ENCODE peak calls at places on chromosomes 12 and 14, in five cellular contexts. L is DND-41, M is hepatocyte, S is HCT116, R is neural progenitor cell. V is an unnamed sample. For H3K4me1 and H4K20me1, the result is how much of the 10 kb centered on the place peaks cover.

GRCh38 chr12:131773582-131774221 is 54.5 kb upstream of the MMP17 start:
- DNase-seq in L (peak), S (no peak), M (no peak), R (no peak), V (no peak)

GRCh38 chr12:47747115-47747514 is 11.6 kb downstream of the RAPGEF3 start:
- DNase-seq in R (no peak), M (no peak), S (no peak), L (no peak), V (no peak)

GRCh38 chr14:22095845-22096510 is 422.4 kb upstream of the OR4E1 start:
- DNase-seq in S (no peak), R (no peak), M (no peak), L (peak), V (no peak)

GRCh38 chr14:87994974-87995373 is 2.0 kb upstream of the GALC start:
- DNase-seq in R (no peak), L (no peak), S (no peak), M (peak), V (no peak)

GRCh38 chr12:86134571-86134970 is 121.6 kb downstream of the MGAT4C start:
- DNase-seq in S (no peak), R (no peak), M (no peak), L (no peak), V (no peak)

GRCh38 chr14:80150301-80150700 is 61.0 kb downstream of the DIO2 start:
- DNase-seq in R (no peak), L (no peak), S (no peak), M (no peak), V (peak)

GRCh38 chr12:16020034-16020433 is 108.9 kb downstream of the DERA start:
- DNase-seq in L (no peak), M (no peak), S (no peak), R (no peak), V (no peak)

GRCh38 chr12:71041481-71041880 is 116.3 kb downstream of the TSPAN8 start:
- DNase-seq in M (no peak), L (no peak), R (no peak), S (no peak), V (no peak)

GRCh38 chr12:52464921-52465320 is 8.7 kb downstream of the KRT6C start:
- DNase-seq in R (no peak), M (no peak), L (no peak), S (no peak), V (no peak)

GRCh38 chr14:64758025-64758521 is 53.8 kb downstream of the PLEKHG3 start:
- DNase-seq in L (no peak), R (no peak), S (no peak), M (peak), V (peak)

GRCh38 chr12:38543151-38543550 is 226.6 kb downstream of the ALG10B start:
- DNase-seq in L (no peak), R (no peak), S (no peak), M (peak), V (no peak)

GRCh38 chr14:68649461-68650189 is 143.2 kb downstream of the ZFP36L1 start:
- DNase-seq in M (no peak), R (no peak), S (no peak), L (no peak), V (no peak)

GRCh38 chr12:31849090-31849687 is 110.0 kb upstream of the RESF1 start:
- DNase-seq in L (no peak), M (no peak), S (peak), R (peak), V (no peak)

GRCh38 chr12:92032965-92033364 is 112.7 kb downstream of the BTG1 start:
- DNase-seq in M (no peak), S (no peak), L (no peak), R (no peak), V (no peak)
- H3K4me1 ChIP-seq in M (under half), S (under half), L (half or more), R (under half), V (under half)

DNA sequence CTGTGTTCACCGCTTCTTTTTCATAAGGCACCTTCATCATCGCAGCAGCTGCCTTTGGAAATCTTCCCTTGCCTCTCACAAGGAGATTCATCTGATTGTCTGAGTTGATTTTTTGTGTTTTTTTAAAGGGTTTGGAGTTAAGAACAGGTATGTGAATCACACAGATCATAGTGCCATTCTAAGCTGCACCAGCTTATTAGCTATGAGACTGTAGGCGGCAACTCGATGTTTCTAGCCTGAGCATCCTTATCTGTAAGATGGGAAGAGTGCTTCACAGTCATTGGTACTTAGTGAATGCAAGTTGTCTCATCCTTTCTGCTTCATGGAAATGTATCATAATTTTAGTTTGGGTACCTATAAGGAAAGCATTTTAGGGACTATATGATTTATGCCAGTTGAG is 32.0 kb downstream of the SLC25A29 start:
- DNase-seq in M (no peak), R (no peak), S (no peak), L (no peak), V (no peak)
- H4K20me1 ChIP-seq in M (half or more), R (half or more), S (under half), L (half or more), V (under half)

GRCh38 chr12:3491938-3492867 is 1.2 kb downstream of the PRMT8 start:
- DNase-seq in S (no peak), M (peak), L (peak), R (peak), V (peak)
- TF ChIP-seq EZH2 in S (no peak), M (peak), L (no peak), R (no peak), V (peak)

GRCh38 chr14:90518941-90519256 is 122.1 kb downstream of the CALM1 start:
- DNase-seq in R (peak), S (peak), M (peak), L (peak), V (no peak)
- H3K4me1 ChIP-seq in R (under half), S (half or more), M (under half), L (under half), V (under half)

GRCh38 chr14:97251423-97252155 is 454.4 kb downstream of the VRK1 start:
- DNase-seq in R (peak), L (peak), S (no peak), M (no peak), V (no peak)
- H4K20me1 ChIP-seq in R (under half), L (under half), S (under half), M (under half), V (under half)

GRCh38 chr14:30995674-30996073 is 29.8 kb upstream of the AP4S1 start:
- DNase-seq in L (no peak), M (no peak), R (no peak), S (no peak), V (no peak)

GRCh38 chr14:30994681-30995620 is 30.5 kb upstream of the AP4S1 start:
- DNase-seq in M (no peak), R (no peak), S (no peak), L (no peak), V (no peak)

GRCh38 chr14:30990766-30991165 is 34.7 kb upstream of the AP4S1 start:
- DNase-seq in M (no peak), L (no peak), S (no peak), R (no peak), V (no peak)

GRCh38 chr14:30991408-30991807 is 34.0 kb upstream of the AP4S1 start:
- DNase-seq in R (no peak), L (no peak), S (no peak), M (no peak), V (no peak)

DNA sequence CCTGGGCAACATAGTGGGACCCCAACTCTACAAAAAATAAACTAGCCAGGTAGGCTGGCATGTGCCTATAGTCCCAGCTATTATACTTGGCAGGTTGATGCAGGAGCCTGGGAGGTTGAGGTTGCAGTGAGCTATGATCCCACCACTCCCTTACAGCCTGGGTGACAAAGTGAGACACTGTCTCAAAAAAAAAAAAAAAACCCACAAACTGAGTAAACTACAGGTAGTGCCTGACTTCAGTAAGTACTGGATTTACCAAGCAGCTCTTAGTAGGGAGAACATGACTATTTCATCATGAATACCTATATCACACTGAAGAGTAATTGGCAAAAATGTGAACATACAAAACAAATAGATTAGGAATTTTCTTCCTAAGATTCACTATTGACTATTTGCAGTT is 32.4 kb upstream of the AP4S1 start:
- DNase-seq in R (no peak), L (no peak), M (no peak), S (no peak), V (no peak)
- TF ChIP-seq EZH2 in R (no peak), L (no peak), M (no peak), S (no peak), V (no peak)

GRCh38 chr14:74891870-74892269 is 10.2 kb downstream of the DLST start:
- DNase-seq in S (no peak), M (no peak), R (no peak), L (no peak), V (no peak)
- H3K4me1 ChIP-seq in S (under half), M (under half), R (under half), L (under half), V (under half)

DNA sequence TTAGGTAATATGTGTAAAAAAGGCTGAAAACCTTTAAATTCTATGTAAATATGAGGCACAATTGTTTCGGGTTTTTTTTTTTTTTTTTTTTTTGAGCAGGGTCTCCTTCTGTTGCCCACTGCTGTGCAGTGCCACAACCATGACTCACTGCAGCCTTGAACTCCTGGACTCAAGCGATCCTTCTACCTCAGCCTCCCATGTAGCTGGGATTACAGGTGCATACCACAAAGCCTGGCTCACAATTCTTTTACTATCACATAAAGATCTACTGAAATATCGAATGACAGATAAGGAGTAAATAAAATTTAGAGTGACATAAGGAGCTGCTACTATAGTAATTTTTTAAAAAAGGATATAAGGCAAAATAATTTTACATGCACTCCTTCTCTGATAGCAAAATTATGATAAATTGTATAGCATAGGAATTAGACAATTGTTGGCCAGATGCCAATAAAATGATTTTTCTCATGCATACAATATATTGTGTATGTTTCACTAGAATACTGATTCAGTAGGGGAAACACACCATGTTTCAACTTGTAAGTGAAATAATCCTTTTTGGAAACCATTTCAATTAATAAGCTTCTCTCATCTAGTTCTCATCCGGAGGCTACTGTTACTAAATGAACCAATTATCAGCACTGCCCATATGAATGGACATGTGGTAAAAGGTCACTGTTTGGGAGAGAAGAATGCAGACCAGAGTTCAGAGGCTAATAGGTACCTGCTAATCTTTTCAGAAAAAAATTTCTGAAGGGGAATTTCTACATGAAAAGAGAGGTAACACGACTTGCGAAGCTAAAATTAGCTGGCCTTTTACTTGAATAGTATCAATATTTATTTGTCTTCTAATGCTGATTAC is 108.4 kb downstream of the PPP1R12A start:
- DNase-seq in M (no peak), L (no peak), S (no peak), R (peak), V (no peak)
- H4K20me1 ChIP-seq in M (under half), L (under half), S (under half), R (under half), V (under half)

GRCh38 chr12:57215668-57216013 is 953 bp upstream of the NXPH4 start:
- DNase-seq in R (no peak), M (no peak), S (no peak), L (no peak), V (no peak)

GRCh38 chr12:57218030-57218853 is 1.6 kb downstream of the NXPH4 start:
- DNase-seq in R (no peak), S (no peak), L (no peak), M (no peak), V (no peak)

GRCh38 chr12:57215065-57215464 is 1.5 kb upstream of the NXPH4 start:
- DNase-seq in M (no peak), S (no peak), L (no peak), R (no peak), V (no peak)

GRCh38 chr12:57216014-57216891 is at the start of gene NXPH4:
- DNase-seq in S (no peak), L (no peak), R (peak), M (peak), V (no peak)

DNA sequence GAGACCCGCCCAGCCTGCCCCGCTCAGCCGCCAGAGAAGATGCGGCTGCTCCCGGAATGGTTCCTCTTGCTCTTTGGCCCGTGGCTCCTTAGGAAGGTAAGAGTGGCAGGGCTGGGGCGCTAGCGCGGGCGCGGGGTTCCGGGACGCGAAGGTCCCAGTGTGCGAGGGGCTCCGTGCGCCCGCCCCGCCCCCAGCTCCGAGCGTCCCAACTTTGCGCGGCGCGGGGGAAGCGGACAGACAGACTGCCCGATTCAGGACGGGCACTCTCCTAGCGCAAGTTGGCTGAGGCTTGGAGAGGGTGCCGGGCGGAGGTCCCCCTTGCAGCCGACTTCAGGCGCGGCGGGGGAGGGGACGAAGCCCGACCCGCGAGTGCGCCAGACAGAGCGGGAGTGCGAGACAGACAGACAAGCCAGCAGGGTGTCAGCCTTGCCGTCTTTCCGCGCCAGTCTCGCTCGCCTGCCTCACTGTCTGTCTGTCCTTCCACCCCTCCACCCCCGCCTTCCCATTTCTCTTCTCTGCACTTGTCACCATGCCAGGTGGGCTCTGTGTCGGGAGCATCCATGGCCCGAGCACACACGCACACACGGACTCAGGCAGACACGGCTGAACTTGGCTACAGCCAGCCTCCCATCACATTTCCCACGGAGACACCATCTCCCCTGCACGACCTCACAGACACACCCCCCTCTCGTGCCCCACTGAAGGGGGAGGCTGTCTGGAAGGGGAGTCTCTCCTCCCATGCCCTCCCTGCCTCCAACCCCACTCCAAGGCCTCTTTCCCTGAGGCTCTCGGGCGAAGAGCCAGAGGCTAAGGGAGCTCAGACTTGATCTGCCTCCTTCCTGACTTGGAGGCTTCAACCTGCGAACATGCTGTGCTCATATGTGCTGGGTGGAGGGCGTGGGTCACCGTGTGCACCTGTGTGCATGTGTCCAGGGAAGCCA is 607 bp downstream of the NXPH4 start:
- DNase-seq in R (no peak), L (no peak), M (no peak), S (no peak), V (no peak)
- TF ChIP-seq EZH2 in R (no peak), L (no peak), M (peak), S (no peak), V (peak)

GRCh38 chr12:559907-560455 is 100.2 kb downstream of the B4GALNT3 start:
- DNase-seq in M (no peak), S (no peak), L (no peak), R (no peak), V (no peak)

GRCh38 chr12:561908-562593 is 101.2 kb downstream of the NINJ2 start:
- DNase-seq in M (no peak), L (no peak), R (no peak), S (no peak), V (no peak)

GRCh38 chr12:562634-563033 is 100.6 kb downstream of the NINJ2 start:
- DNase-seq in R (no peak), S (no peak), L (no peak), M (no peak), V (no peak)

GRCh38 chr12:560666-561065 is 100.9 kb downstream of the B4GALNT3 start:
- DNase-seq in S (no peak), M (no peak), R (no peak), L (no peak), V (no peak)

GRCh38 chr12:561116-561705 is 101.5 kb downstream of the B4GALNT3 start:
- DNase-seq in L (peak), S (no peak), R (no peak), M (no peak), V (no peak)
- H3K4me1 ChIP-seq in L (under half), S (under half), R (under half), M (under half), V (under half)